ENCODE peak calls at places on chromosome 9, in five cellular contexts. One of them, this sample, is unnamed.

GRCh38 chr9:36871606-36872005 is 162.5 kb downstream of the PAX5 start:
- DNase-seq in H1: no peak
- DNase-seq in HepG2: no peak
- DNase-seq in K562: no peak
- DNase-seq in GM12878: no peak
- DNase-seq in this sample: no peak

GRCh38 chr9:38227656-38228055 is 158.6 kb upstream of the SHB start:
- DNase-seq in H1: no peak
- DNase-seq in HepG2: no peak
- DNase-seq in K562: no peak
- DNase-seq in GM12878: no peak
- DNase-seq in this sample: no peak

GRCh38 chr9:37324691-37325490 is 97.6 kb upstream of the GRHPR start:
- DNase-seq in H1: no peak
- DNase-seq in HepG2: no peak
- DNase-seq in K562: no peak
- DNase-seq in GM12878: no peak
- DNase-seq in this sample: peak; percentile 13

GRCh38 chr9:33458444-33458843 is 11.1 kb upstream of the AQP3 start:
- DNase-seq in H1: no peak
- DNase-seq in HepG2: peak; percentile 20
- DNase-seq in K562: no peak
- DNase-seq in GM12878: peak; percentile 32
- DNase-seq in this sample: no peak

GRCh38 chr9:13049223-13049622 is 230.3 kb downstream of the MPDZ start:
- DNase-seq in H1: no peak
- DNase-seq in HepG2: no peak
- DNase-seq in K562: no peak
- DNase-seq in GM12878: no peak
- DNase-seq in this sample: peak; percentile 8

GRCh38 chr9:93568169-93568568 is 8.2 kb upstream of the PHF2 start:
- DNase-seq in H1: no peak
- DNase-seq in HepG2: no peak
- DNase-seq in K562: no peak
- DNase-seq in GM12878: no peak
- DNase-seq in this sample: no peak

GRCh38 chr9:3887121-3887797 is 361.5 kb upstream of the RFX3 start:
- DNase-seq in H1: no peak
- DNase-seq in HepG2: no peak
- DNase-seq in K562: no peak
- DNase-seq in GM12878: no peak
- DNase-seq in this sample: no peak

GRCh38 chr9:83637389-83637788 is 14.4 kb downstream of the IDNK start:
- DNase-seq in H1: no peak
- DNase-seq in HepG2: peak; percentile 23
- DNase-seq in K562: no peak
- DNase-seq in GM12878: no peak
- DNase-seq in this sample: no peak

GRCh38 chr9:122742003-122742402 is at the start of gene OR1L6:
- DNase-seq in H1: no peak
- DNase-seq in HepG2: no peak
- DNase-seq in K562: no peak
- DNase-seq in GM12878: no peak
- DNase-seq in this sample: no peak

GRCh38 chr9:98263080-98263479 is 7.6 kb upstream of the TBC1D2 start:
- DNase-seq in H1: no peak
- DNase-seq in HepG2: no peak
- DNase-seq in K562: no peak
- DNase-seq in GM12878: no peak
- DNase-seq in this sample: no peak

GRCh38 chr9:106707291-106707690 is 155.7 kb upstream of the ZNF462 start:
- DNase-seq in H1: no peak
- DNase-seq in HepG2: no peak
- DNase-seq in K562: no peak
- DNase-seq in GM12878: no peak
- DNase-seq in this sample: no peak
- H3K4me2 ChIP-seq in H1: no peak overlapping the region
- H3K4me2 ChIP-seq in HepG2: no peak overlapping the region
- H3K4me2 ChIP-seq in K562: no peak overlapping the region
- H3K4me2 ChIP-seq in GM12878: no peak overlapping the region
- H3K4me2 ChIP-seq in this sample: no peak overlapping the region

GRCh38 chr9:131635912-131636311 is 90.6 kb downstream of the PRRT1B start:
- DNase-seq in H1: no peak
- DNase-seq in HepG2: no peak
- DNase-seq in K562: no peak
- DNase-seq in GM12878: no peak
- DNase-seq in this sample: no peak
- TF ChIP-seq CREB1 in H1: no peak
- TF ChIP-seq CREB1 in HepG2: no peak
- TF ChIP-seq CREB1 in K562: no peak
- TF ChIP-seq CREB1 in GM12878: no peak
- TF ChIP-seq CREB1 in this sample: no peak

GRCh38 chr9:128556915-128557634 is 4.7 kb downstream of the SPTAN1 start:
- DNase-seq in H1: no peak
- DNase-seq in HepG2: peak; percentile 78
- DNase-seq in K562: no peak
- DNase-seq in GM12878: no peak
- DNase-seq in this sample: no peak
- H3K4me2 ChIP-seq in H1: no peak overlapping the region
- H3K4me2 ChIP-seq in HepG2: peak overlapping the region; percentile 63
- H3K4me2 ChIP-seq in K562: no peak overlapping the region
- H3K4me2 ChIP-seq in GM12878: peak overlapping the region; percentile 40
- H3K4me2 ChIP-seq in this sample: peak overlapping the region; percentile 77

GRCh38 chr9:136857606-136858412 is 5.7 kb downstream of the MAMDC4 start:
- DNase-seq in H1: no peak
- DNase-seq in HepG2: no peak
- DNase-seq in K562: no peak
- DNase-seq in GM12878: no peak
- DNase-seq in this sample: no peak
- TF ChIP-seq CREB1 in H1: no peak
- TF ChIP-seq CREB1 in HepG2: no peak
- TF ChIP-seq CREB1 in K562: no peak
- TF ChIP-seq CREB1 in GM12878: no peak
- TF ChIP-seq CREB1 in this sample: no peak

DNA sequence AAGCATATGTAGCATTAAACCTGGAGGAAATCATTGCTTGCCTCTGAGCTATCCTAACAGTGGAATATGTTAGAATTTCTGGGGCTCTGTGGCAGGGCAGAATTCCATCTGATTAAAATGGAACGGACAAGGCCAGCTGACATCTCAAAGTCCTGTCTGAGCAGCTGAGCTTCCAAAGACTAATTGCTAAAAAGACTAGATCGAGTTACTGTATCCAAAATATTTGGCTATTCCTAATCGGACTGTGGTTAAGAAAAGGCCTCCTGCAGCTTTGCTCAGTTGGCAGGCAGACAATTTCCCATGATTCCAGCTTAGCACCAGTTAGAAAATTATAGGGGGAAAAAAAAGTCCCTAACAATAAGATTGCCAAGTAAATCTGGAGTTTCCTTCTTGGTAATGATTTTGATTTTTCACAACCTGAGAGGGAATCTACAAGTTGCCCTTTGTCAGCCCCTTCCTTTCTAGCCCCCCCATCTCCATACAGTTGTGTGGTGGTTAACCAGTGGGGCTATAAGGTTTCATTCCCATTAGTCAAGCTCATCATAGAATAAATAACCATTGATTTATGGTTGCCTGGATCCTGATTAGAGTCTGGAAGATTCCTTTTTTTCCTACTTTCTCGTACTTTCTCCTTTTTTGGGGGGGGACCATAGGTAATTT is 26.4 kb downstream of the PTGR1 start:
- DNase-seq in H1: no peak
- DNase-seq in HepG2: no peak
- DNase-seq in K562: no peak
- DNase-seq in GM12878: no peak
- DNase-seq in this sample: no peak
- H3K4me2 ChIP-seq in H1: no peak overlapping the region
- H3K4me2 ChIP-seq in HepG2: no peak overlapping the region
- H3K4me2 ChIP-seq in K562: no peak overlapping the region
- H3K4me2 ChIP-seq in GM12878: no peak overlapping the region
- H3K4me2 ChIP-seq in this sample: no peak overlapping the region

GRCh38 chr9:113580041-113580953 is 116.8 kb downstream of the RGS3 start:
- DNase-seq in H1: no peak
- DNase-seq in HepG2: no peak
- DNase-seq in K562: no peak
- DNase-seq in GM12878: peak; percentile 66
- DNase-seq in this sample: no peak
- TF ChIP-seq CREB1 in H1: no peak
- TF ChIP-seq CREB1 in HepG2: no peak
- TF ChIP-seq CREB1 in K562: no peak
- TF ChIP-seq CREB1 in GM12878: no peak
- TF ChIP-seq CREB1 in this sample: no peak

GRCh38 chr9:88464851-88465250 is 70.1 kb upstream of the NXNL2 start:
- DNase-seq in H1: no peak
- DNase-seq in HepG2: no peak
- DNase-seq in K562: no peak
- DNase-seq in GM12878: no peak
- DNase-seq in this sample: no peak
- H3K4me2 ChIP-seq in H1: no peak overlapping the region
- H3K4me2 ChIP-seq in HepG2: no peak overlapping the region
- H3K4me2 ChIP-seq in K562: no peak overlapping the region
- H3K4me2 ChIP-seq in GM12878: no peak overlapping the region
- H3K4me2 ChIP-seq in this sample: no peak overlapping the region

GRCh38 chr9:129442791-129443511 is 177.9 kb downstream of the C9orf50 start:
- DNase-seq in H1: no peak
- DNase-seq in HepG2: peak; percentile 65
- DNase-seq in K562: no peak
- DNase-seq in GM12878: no peak
- DNase-seq in this sample: no peak

GRCh38 chr9:129439242-129439641 is 181.7 kb downstream of the C9orf50 start:
- DNase-seq in H1: no peak
- DNase-seq in HepG2: no peak
- DNase-seq in K562: no peak
- DNase-seq in GM12878: no peak
- DNase-seq in this sample: no peak

GRCh38 chr9:129445794-129446306 is 175.1 kb downstream of the C9orf50 start:
- DNase-seq in H1: no peak
- DNase-seq in HepG2: no peak
- DNase-seq in K562: no peak
- DNase-seq in GM12878: no peak
- DNase-seq in this sample: no peak

GRCh38 chr9:129440394-129441186 is 180.3 kb downstream of the C9orf50 start:
- DNase-seq in H1: no peak
- DNase-seq in HepG2: no peak
- DNase-seq in K562: no peak
- DNase-seq in GM12878: no peak
- DNase-seq in this sample: no peak

GRCh38 chr9:129441852-129442251 is 179.0 kb downstream of the C9orf50 start:
- DNase-seq in H1: no peak
- DNase-seq in HepG2: no peak
- DNase-seq in K562: no peak
- DNase-seq in GM12878: no peak
- DNase-seq in this sample: no peak
- TF ChIP-seq CREB1 in H1: no peak
- TF ChIP-seq CREB1 in HepG2: no peak
- TF ChIP-seq CREB1 in K562: no peak
- TF ChIP-seq CREB1 in GM12878: no peak
- TF ChIP-seq CREB1 in this sample: no peak

This sample was measured in GM23338.